ENCODE peak calls at places on chromosome 3, in eight cellular contexts. W is fibroblast of mammary gland, L is Daoy, N is A549, B is HS-27A, M is WERI-Rb-1, H is thoracic aorta, I is NCI-H1105 treated with DMSO at 0.1 percent for 48 hours. K is an unnamed sample.

GRCh38 chr3:136787226-136787793 is 31.6 kb upstream of the SLC35G2 start:
- DNase-seq in W (peak; percentile 34), B (no peak), H (no peak), L (peak; percentile 36), N (no peak), M (peak; percentile 14), I (no peak), K (no peak)

GRCh38 chr3:55202320-55202719 is 274.5 kb upstream of the LRTM1 start:
- DNase-seq in W (peak; percentile 98), L (peak; percentile 73), H (no peak), N (no peak), I (no peak), B (no peak), M (no peak), K (no peak)

GRCh38 chr3:187445352-187445751 is 77.2 kb downstream of the RTP4 start:
- DNase-seq in N (no peak), H (no peak), M (no peak), I (peak; percentile 88), W (no peak), B (no peak), L (no peak), K (no peak)

GRCh38 chr3:27324695-27325094 is 44.5 kb downstream of the NEK10 start:
- DNase-seq in W (no peak), B (no peak), L (no peak), I (no peak), H (no peak), N (peak; percentile 36), M (no peak), K (no peak)

GRCh38 chr3:105354429-105354828 is 12.3 kb upstream of the ALCAM start:
- DNase-seq in N (no peak), W (no peak), H (no peak), M (no peak), I (no peak), L (peak; percentile 36), B (no peak), K (no peak)

GRCh38 chr3:190807719-190808375 is 54.6 kb downstream of the GMNC start:
- DNase-seq in M (no peak), I (peak; percentile 91), B (no peak), N (no peak), H (no peak), L (peak; percentile 21), W (peak; percentile 41), K (no peak)

GRCh38 chr3:107431048-107431297 is 53.7 kb downstream of the CCDC54 start:
- DNase-seq in H (no peak), B (peak; percentile 50), I (no peak), N (peak; percentile 46), L (peak; percentile 54), M (no peak), W (no peak), K (peak; percentile 13)

GRCh38 chr3:126926684-126927404 is 56.1 kb upstream of the PLXNA1 start:
- DNase-seq in L (peak; percentile 90), W (peak; percentile 95), H (peak; percentile 70), I (no peak), B (no peak), N (no peak), M (no peak), K (no peak)

GRCh38 chr3:62795978-62796635 is 79.1 kb downstream of the CADPS start:
- DNase-seq in M (no peak), H (no peak), N (no peak), W (no peak), L (no peak), I (no peak), B (no peak), K (no peak)

GRCh38 chr3:71591106-71591505 is 7.6 kb upstream of the FOXP1 start:
- DNase-seq in M (no peak), H (no peak), W (no peak), B (no peak), I (no peak), N (no peak), L (no peak), K (no peak)

GRCh38 chr3:53065841-53066480 is 20.1 kb upstream of the SFMBT1 start:
- DNase-seq in L (no peak), N (no peak), B (no peak), W (no peak), H (no peak), M (no peak), I (peak; percentile 81), K (no peak)

GRCh38 chr3:54307616-54308180 is 185.3 kb downstream of the CACNA2D3 start:
- DNase-seq in I (peak; percentile 1), L (peak; percentile 6), W (no peak), H (no peak), N (no peak), M (peak; percentile 49), B (no peak), K (no peak)